ENCODE peak calls at places on chromosomes 13 and 19, in six cellular contexts. I is right lobe of liver; X is tibial artery; J is CD8-positive, alpha-beta memory T cell; C is neuronal stem cell; A is adrenal gland. M is an unnamed sample.
A peak's percentile ranks its signal among the peaks of the same experiment; 100 is the strongest.

GRCh38 chr13:30934381-30934780 is 1.9 kb downstream of the TEX26 start:
- DNase-seq in I (no peak), X (no peak), J (no peak), C (no peak), A (no peak), M (no peak)

GRCh38 chr19:7515091-7515470 is 822 bp upstream of the ZNF358 start:
- DNase-seq in I (no peak), X (peak; percentile 95), J (no peak), C (no peak), A (no peak), M (peak; percentile 45)

GRCh38 chr13:71355010-71355409 is 512.0 kb downstream of the DACH1 start:
- DNase-seq in I (no peak), X (no peak), J (no peak), C (no peak), A (no peak), M (no peak)

GRCh38 chr13:96216543-96216942 is 126.6 kb downstream of the HS6ST3 start:
- DNase-seq in I (no peak), X (no peak), J (no peak), C (no peak), A (no peak), M (no peak)

GRCh38 chr13:75258159-75258782 is 223.7 kb downstream of the TBC1D4 start:
- DNase-seq in I (no peak), X (no peak), J (no peak), C (peak; percentile 48), A (no peak), M (no peak)

GRCh38 chr13:23956106-23956505 is 58.8 kb upstream of the C1QTNF9B start:
- DNase-seq in I (no peak), X (no peak), J (no peak), C (no peak), A (no peak), M (peak; percentile 45)

GRCh38 chr19:7787141-7787540 is 24.1 kb downstream of the CLEC4M start:
- DNase-seq in I (no peak), X (no peak), J (no peak), C (no peak), A (peak; percentile 86), M (peak; percentile 25)

GRCh38 chr19:31515931-31516330 is 166.7 kb upstream of the TSHZ3 start:
- DNase-seq in I (no peak), X (no peak), J (no peak), C (no peak), A (no peak), M (no peak)

GRCh38 chr19:32436692-32437091 is 31.1 kb downstream of the DPY19L3 start:
- DNase-seq in I (no peak), X (no peak), J (no peak), C (no peak), A (no peak), M (no peak)

GRCh38 chr13:49812806-49813205 is 20.3 kb upstream of the KPNA3 start:
- DNase-seq in I (no peak), X (no peak), J (no peak), C (no peak), A (no peak), M (no peak)

GRCh38 chr13:21297452-21297851 is 121.0 kb downstream of the MRPL57 start:
- DNase-seq in I (no peak), X (no peak), J (no peak), C (peak; percentile 30), A (no peak), M (no peak)

DNA sequence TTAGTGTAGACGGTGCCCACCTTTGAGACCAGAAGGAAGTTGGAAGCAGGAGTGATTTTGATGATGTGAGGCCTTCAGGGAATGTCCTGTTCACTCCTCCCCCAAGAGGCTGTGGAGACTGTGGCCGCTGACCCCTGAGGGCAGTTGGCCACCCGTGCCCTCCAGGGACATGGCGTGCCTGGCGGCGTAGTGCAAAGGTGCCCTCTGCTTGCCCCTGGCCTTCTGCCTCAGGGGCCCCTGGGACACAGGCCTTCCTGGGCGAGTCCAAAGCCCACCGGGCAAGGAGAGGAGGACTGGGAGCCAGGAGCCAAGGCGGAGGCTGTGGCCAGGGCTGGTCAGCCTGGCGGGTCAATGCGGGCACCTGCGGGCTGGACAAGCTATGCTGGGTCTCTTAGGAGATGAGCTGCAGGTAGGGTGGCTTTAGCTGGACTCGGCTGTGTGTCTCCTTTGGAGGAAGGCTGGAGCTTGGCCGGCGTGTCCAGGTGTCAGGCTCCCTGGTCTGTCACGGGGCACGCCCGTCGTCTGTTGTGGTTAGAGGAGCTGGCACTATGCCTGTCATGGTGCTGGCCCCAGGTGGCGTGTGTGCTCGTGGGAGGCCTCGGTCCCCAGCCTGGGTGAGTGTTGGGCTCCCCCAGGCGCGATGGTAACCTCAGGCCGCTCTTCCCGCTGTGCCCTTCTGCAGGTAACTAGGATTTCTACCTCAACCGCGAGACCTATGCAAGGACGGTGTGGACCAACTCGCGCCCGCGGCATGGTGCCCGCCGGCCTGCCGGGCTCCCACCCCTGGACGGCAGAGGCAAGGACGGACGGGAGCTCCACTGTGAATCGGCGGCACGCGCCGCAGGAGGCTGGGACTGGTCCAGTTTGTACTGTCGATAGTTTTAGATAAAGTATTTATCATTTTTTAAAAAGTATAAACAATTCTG is 6.8 kb downstream of the PLEKHJ1 start:
- DNase-seq in I (no peak), X (no peak), J (no peak), C (no peak), A (no peak), M (no peak)
- H3K36me3 ChIP-seq in I (no peaks in the 10 kb centered on the region), X (peaks cover 24% of the 10 kb centered on the region), J (peaks cover 11% of the 10 kb centered on the region), C (peaks cover 92% of the 10 kb centered on the region), A (peaks cover 62% of the 10 kb centered on the region), M (peaks cover 4% of the 10 kb centered on the region)

GRCh38 chr13:110266431-110266809 is 40.5 kb downstream of the COL4A1 start:
- DNase-seq in I (no peak), X (no peak), J (no peak), C (no peak), A (no peak), M (no peak)
- H3K4me3 ChIP-seq in I (no peak overlapping the region), X (peak overlapping the region; percentile 29), J (no peak overlapping the region), C (no peak overlapping the region), A (no peak overlapping the region), M (no peak overlapping the region)

GRCh38 chr19:10681658-10682057 is 19.6 kb upstream of the QTRT1 start:
- DNase-seq in I (no peak), X (no peak), J (no peak), C (no peak), A (no peak), M (no peak)

GRCh38 chr19:10683064-10683426 is 18.2 kb upstream of the QTRT1 start:
- DNase-seq in I (no peak), X (no peak), J (no peak), C (no peak), A (no peak), M (no peak)

GRCh38 chr19:10680545-10681135 is 20.6 kb upstream of the QTRT1 start:
- DNase-seq in I (no peak), X (no peak), J (no peak), C (no peak), A (no peak), M (no peak)

GRCh38 chr19:10683582-10683981 is 17.7 kb upstream of the QTRT1 start:
- DNase-seq in I (no peak), X (no peak), J (no peak), C (no peak), A (no peak), M (no peak)

DNA sequence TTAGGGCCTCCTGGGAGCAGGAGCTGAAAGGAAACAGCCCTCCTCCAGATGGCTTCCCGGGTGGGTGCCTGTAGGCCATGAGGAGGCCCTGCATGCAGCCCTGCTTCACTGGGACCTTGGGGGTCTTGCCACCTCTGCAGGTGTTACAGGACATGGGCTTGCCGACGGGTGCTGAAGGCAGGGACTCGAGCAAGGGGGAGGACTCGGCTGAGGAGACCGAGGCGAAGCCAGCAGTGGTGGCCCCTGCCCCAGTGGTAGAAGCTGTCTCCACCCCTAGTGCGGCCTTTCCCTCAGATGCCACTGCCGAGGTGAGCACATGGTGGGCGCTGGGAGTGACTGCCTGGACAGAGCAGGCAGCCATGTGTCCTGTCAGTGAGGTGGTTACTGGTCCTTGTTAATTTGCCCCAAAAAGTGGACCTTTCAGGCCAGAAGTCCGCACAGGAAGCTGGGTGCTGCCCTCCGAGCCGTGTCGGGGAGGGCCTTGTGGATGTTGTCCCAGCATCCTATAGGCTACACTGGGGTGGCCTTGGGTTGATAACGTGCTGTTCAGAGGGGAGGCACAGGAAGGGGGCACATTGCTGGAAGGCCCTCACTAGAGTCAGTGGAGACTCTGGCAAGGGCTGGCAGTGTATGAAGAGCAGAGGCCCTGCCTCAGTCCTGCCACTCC is 18.7 kb upstream of the QTRT1 start:
- DNase-seq in I (no peak), X (no peak), J (no peak), C (no peak), A (no peak), M (no peak)
- H3K36me3 ChIP-seq in I (peaks cover 7% of the 10 kb centered on the region), X (peaks cover 80% of the 10 kb centered on the region), J (peaks cover 90% of the 10 kb centered on the region), C (peaks cover 100% of the 10 kb centered on the region), A (peaks cover 94% of the 10 kb centered on the region), M (peaks cover 71% of the 10 kb centered on the region)

DNA sequence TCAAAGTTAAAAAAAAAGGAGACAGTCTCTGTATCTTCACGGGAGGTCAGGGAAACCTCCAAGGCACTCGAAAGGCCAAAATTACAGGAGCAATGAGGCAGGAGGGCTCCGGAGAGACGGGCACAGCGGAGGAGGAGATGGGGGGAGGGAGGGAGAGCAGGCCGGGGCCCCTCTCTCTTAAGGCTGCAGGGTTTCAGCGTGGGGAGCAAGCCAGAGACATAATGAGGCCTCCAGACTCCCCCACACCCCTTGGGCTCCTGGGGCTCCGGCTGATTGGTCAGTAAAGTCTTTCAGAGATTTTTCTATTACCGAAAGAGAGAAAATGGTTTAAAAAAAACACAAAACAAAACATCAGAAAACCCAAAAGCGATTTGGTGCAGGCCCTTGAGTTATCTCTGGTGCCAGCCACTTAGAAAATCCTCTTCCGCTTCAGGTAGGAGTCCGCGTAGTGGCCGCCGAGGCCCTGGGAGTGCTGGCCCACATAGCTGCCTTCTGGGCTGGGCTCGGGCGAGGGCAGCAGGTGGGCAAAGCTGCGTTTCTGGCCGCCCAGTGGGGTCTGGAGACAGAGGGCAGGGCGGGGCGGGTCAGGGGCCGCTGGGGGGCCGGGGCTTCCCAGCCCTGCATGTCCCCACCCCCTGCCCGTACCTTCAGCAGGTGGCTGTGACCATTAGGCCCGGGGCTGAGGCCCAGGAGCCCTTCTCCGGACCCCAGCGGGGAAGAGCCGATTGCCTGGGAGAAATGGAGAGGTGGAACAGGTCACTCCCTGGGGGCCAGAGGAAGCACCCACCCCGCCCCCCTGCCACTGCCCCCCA is 1.4 kb upstream of the FDX2 start:
- DNase-seq in I (no peak), X (no peak), J (no peak), C (no peak), A (no peak), M (no peak)
- H3K4me3 ChIP-seq in I (no peak overlapping the region), X (no peak overlapping the region), J (no peak overlapping the region), C (no peak overlapping the region), A (no peak overlapping the region), M (no peak overlapping the region)

GRCh38 chr13:45356966-45357689 is 16.1 kb upstream of the TPT1 start:
- DNase-seq in I (no peak), X (no peak), J (no peak), C (no peak), A (no peak), M (no peak)
- H3K36me3 ChIP-seq in I (no peaks in the 10 kb centered on the region), X (peaks cover 38% of the 10 kb centered on the region), J (no peaks in the 10 kb centered on the region), C (peaks cover 81% of the 10 kb centered on the region), A (peaks cover 39% of the 10 kb centered on the region), M (no peaks in the 10 kb centered on the region)

GRCh38 chr19:41548954-41549688 is 26.8 kb upstream of the CEACAM21 start:
- DNase-seq in I (no peak), X (no peak), J (peak; percentile 69), C (peak; percentile 37), A (no peak), M (no peak)
- H3K4me3 ChIP-seq in I (peak overlapping the region; percentile 11), X (no peak overlapping the region), J (peak overlapping the region; percentile 88), C (peak overlapping the region; percentile 38), A (no peak overlapping the region), M (no peak overlapping the region)

DNA sequence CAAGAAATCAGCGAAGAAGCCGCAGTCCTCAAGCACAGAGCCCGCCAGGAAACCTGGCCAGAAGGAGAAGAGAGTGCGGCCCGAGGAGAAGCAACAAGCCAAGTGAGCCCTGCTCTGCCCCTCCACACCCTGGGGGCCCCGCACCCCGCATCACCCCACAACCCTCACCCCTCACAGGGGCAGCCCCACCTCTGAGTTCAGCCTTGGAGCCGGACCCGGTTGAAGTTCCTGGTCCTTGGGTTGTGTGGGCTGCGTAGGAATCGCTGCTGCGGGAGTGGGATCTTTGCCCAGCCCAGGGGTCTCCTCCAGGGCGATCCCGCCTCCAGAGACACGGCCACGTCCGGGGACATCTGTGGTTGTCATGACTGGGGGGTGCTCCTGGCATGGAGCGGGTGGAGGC is 22.0 kb downstream of the PLIN4 start:
- DNase-seq in I (no peak), X (no peak), J (no peak), C (no peak), A (no peak), M (no peak)
- H3K36me3 ChIP-seq in I (no peaks in the 10 kb centered on the region), X (peaks cover 70% of the 10 kb centered on the region), J (peaks cover 17% of the 10 kb centered on the region), C (peaks cover 90% of the 10 kb centered on the region), A (peaks cover 84% of the 10 kb centered on the region), M (peaks cover 15% of the 10 kb centered on the region)